ENCODE peak calls at places on chromosomes 16 and 17, in four cellular contexts. One of them, this sample, is unnamed.
A peak's percentile ranks its signal among the peaks of the same experiment; 100 is the strongest.

GRCh38 chr16:11034481-11034931 is 90.1 kb downstream of the CLEC16A start:
- DNase-seq in naive thymus-derived CD4-positive, alpha-beta T cell: no peak
- DNase-seq in NCI-H510A treated with DMSO at 0.1 percent for 48 hours: no peak
- DNase-seq in heart left ventricle: peak; percentile 66
- DNase-seq in this sample: no peak

GRCh38 chr17:9434502-9435113 is 141.0 kb downstream of the STX8 start:
- DNase-seq in naive thymus-derived CD4-positive, alpha-beta T cell: no peak
- DNase-seq in NCI-H510A treated with DMSO at 0.1 percent for 48 hours: no peak
- DNase-seq in heart left ventricle: no peak
- DNase-seq in this sample: no peak

GRCh38 chr17:3964203-3965122 is at the start of gene ATP2A3:
- DNase-seq in NCI-H510A treated with DMSO at 0.1 percent for 48 hours: peak; percentile 81
- DNase-seq in naive thymus-derived CD4-positive, alpha-beta T cell: peak; percentile 69
- DNase-seq in heart left ventricle: no peak
- DNase-seq in this sample: peak; percentile 43

GRCh38 chr16:84700518-84701277 is 898 bp downstream of the USP10 start:
- DNase-seq in heart left ventricle: no peak
- DNase-seq in naive thymus-derived CD4-positive, alpha-beta T cell: peak; percentile 51
- DNase-seq in NCI-H510A treated with DMSO at 0.1 percent for 48 hours: no peak
- DNase-seq in this sample: peak; percentile 29

GRCh38 chr17:2120550-2121335 is 65.8 kb downstream of the HIC1 start:
- DNase-seq in heart left ventricle: no peak
- DNase-seq in NCI-H510A treated with DMSO at 0.1 percent for 48 hours: no peak
- DNase-seq in naive thymus-derived CD4-positive, alpha-beta T cell: no peak
- DNase-seq in this sample: no peak

GRCh38 chr16:72840591-72841381 is 207.1 kb downstream of the ZFHX3 start:
- DNase-seq in naive thymus-derived CD4-positive, alpha-beta T cell: no peak
- DNase-seq in heart left ventricle: no peak
- DNase-seq in NCI-H510A treated with DMSO at 0.1 percent for 48 hours: no peak
- DNase-seq in this sample: no peak

GRCh38 chr16:2023098-2023925 is 3.4 kb upstream of the NHERF2 start:
- DNase-seq in naive thymus-derived CD4-positive, alpha-beta T cell: peak; percentile 93
- DNase-seq in heart left ventricle: peak; percentile 94
- DNase-seq in NCI-H510A treated with DMSO at 0.1 percent for 48 hours: peak; percentile 70
- DNase-seq in this sample: peak; percentile 87

GRCh38 chr16:3824121-3824795 is 56.3 kb downstream of the CREBBP start:
- DNase-seq in naive thymus-derived CD4-positive, alpha-beta T cell: no peak
- DNase-seq in NCI-H510A treated with DMSO at 0.1 percent for 48 hours: no peak
- DNase-seq in heart left ventricle: no peak
- DNase-seq in this sample: no peak

GRCh38 chr17:37084375-37084774 is 135.6 kb downstream of the AATF start:
- DNase-seq in NCI-H510A treated with DMSO at 0.1 percent for 48 hours: no peak
- DNase-seq in heart left ventricle: no peak
- DNase-seq in naive thymus-derived CD4-positive, alpha-beta T cell: no peak
- DNase-seq in this sample: no peak

GRCh38 chr17:75822119-75822799 is 21.9 kb downstream of the UNC13D start:
- DNase-seq in NCI-H510A treated with DMSO at 0.1 percent for 48 hours: peak; percentile 85
- DNase-seq in heart left ventricle: no peak
- DNase-seq in naive thymus-derived CD4-positive, alpha-beta T cell: peak; percentile 46
- DNase-seq in this sample: no peak

GRCh38 chr17:17516941-17517720 is 20.9 kb upstream of the RASD1 start:
- DNase-seq in NCI-H510A treated with DMSO at 0.1 percent for 48 hours: no peak
- DNase-seq in naive thymus-derived CD4-positive, alpha-beta T cell: no peak
- DNase-seq in heart left ventricle: peak; percentile 13
- DNase-seq in this sample: no peak

GRCh38 chr16:57150682-57151330 is 35.0 kb downstream of the PSME3IP1 start:
- DNase-seq in heart left ventricle: no peak
- DNase-seq in naive thymus-derived CD4-positive, alpha-beta T cell: no peak
- DNase-seq in NCI-H510A treated with DMSO at 0.1 percent for 48 hours: no peak
- DNase-seq in this sample: no peak

GRCh38 chr17:72185571-72185970 is 64.8 kb downstream of the SOX9 start:
- DNase-seq in naive thymus-derived CD4-positive, alpha-beta T cell: no peak
- DNase-seq in NCI-H510A treated with DMSO at 0.1 percent for 48 hours: no peak
- DNase-seq in heart left ventricle: peak; percentile 58
- DNase-seq in this sample: no peak